ENCODE peak calls at places on chromosomes 11 and 22, in nine cellular contexts. N is HuH-7; K is amygdala; S is activated CD8-positive, alpha-beta memory T cell treated with anti-CD3 and anti-CD28 coated beads for 48 hours; W is T-cell; B is heart left ventricle; C is hippocampal formation; Q is COR-L47; U is HS-5. A is an unnamed sample.

GRCh38 chr11:72591023-72591422 is 83.2 kb downstream of the PDE2A start:
- DNase-seq in Q (no peak), C (no peak), W (no peak), U (no peak), B (no peak), K (no peak), S (no peak), N (no peak), A (no peak)

GRCh38 chr22:19984201-19984753 is 32.3 kb downstream of the ARVCF start:
- DNase-seq in N (no peak), B (peak), Q (no peak), W (no peak), U (peak), K (no peak), S (no peak), C (no peak), A (no peak)

GRCh38 chr11:60455531-60456042 is at the start of gene MS4A1:
- DNase-seq in W (no peak), U (no peak), N (no peak), S (no peak), Q (no peak), C (no peak), K (no peak), B (no peak), A (no peak)

GRCh38 chr11:64661146-64661545 is 61.9 kb downstream of the NRXN2 start:
- DNase-seq in C (no peak), W (no peak), S (no peak), K (no peak), B (peak), N (no peak), Q (no peak), U (peak), A (no peak)

GRCh38 chr11:115927823-115928329 is 423.7 kb upstream of the CADM1 start:
- DNase-seq in W (no peak), C (no peak), S (no peak), N (no peak), K (no peak), U (no peak), B (no peak), Q (no peak), A (no peak)

GRCh38 chr11:19723572-19724342 is 11.1 kb downstream of the NAV2 start:
- DNase-seq in Q (no peak), U (no peak), N (no peak), W (peak), B (no peak), S (no peak), K (no peak), C (no peak), A (peak)

GRCh38 chr11:44596541-44597276 is 31.2 kb downstream of the CD82 start:
- DNase-seq in C (no peak), K (no peak), Q (no peak), N (no peak), B (no peak), S (no peak), W (peak), U (no peak), A (no peak)

GRCh38 chr11:38460901-38461300 is 1862.9 kb upstream of the RAG2 start:
- DNase-seq in C (no peak), K (no peak), U (peak), Q (no peak), W (no peak), N (no peak), B (no peak), S (no peak), A (peak)

GRCh38 chr11:32962016-32962415 is 53.7 kb upstream of the DEPDC7 start:
- DNase-seq in U (no peak), B (no peak), N (no peak), K (no peak), W (no peak), Q (no peak), C (no peak), S (no peak), A (no peak)

GRCh38 chr11:130728185-130729160 is 187.8 kb downstream of the SNX19 start:
- DNase-seq in Q (peak), S (no peak), C (no peak), K (no peak), W (no peak), B (no peak), U (no peak), N (no peak), A (no peak)

GRCh38 chr11:95149659-95150294 is 60.1 kb downstream of the ENDOD1 start:
- DNase-seq in Q (no peak), N (peak), U (no peak), S (no peak), K (peak), B (no peak), W (no peak), C (peak), A (no peak)

GRCh38 chr11:64084962-64085710 is 49.4 kb downstream of the FLRT1 start:
- DNase-seq in S (no peak), Q (no peak), W (no peak), K (no peak), B (no peak), C (no peak), N (peak), U (no peak), A (no peak)

GRCh38 chr11:67656278-67656922 is 5.9 kb upstream of the ACY3 start:
- DNase-seq in W (no peak), B (peak), Q (no peak), U (no peak), N (no peak), S (no peak), K (no peak), C (no peak), A (no peak)

GRCh38 chr11:86663741-86664140 is 8.7 kb downstream of the ME3 start:
- DNase-seq in S (no peak), B (no peak), Q (no peak), N (no peak), K (no peak), U (no peak), W (no peak), C (no peak), A (no peak)

GRCh38 chr11:944711-945470 is 19.2 kb downstream of the AP2A2 start:
- DNase-seq in S (no peak), W (no peak), B (peak), Q (no peak), K (no peak), N (no peak), U (no peak), C (no peak), A (no peak)

GRCh38 chr11:3107608-3108182 is 50.5 kb upstream of the CARS1 start:
- DNase-seq in C (no peak), W (no peak), B (peak), S (no peak), U (no peak), N (no peak), Q (no peak), K (no peak), A (peak)

GRCh38 chr11:126072141-126072741 is 9.6 kb upstream of the CDON start:
- DNase-seq in Q (peak), U (no peak), N (no peak), C (no peak), B (no peak), W (no peak), S (no peak), K (no peak), A (no peak)

A was measured in upper lobe of right lung.